ENCODE peak calls at places on chromosomes 12 and 14, in eight cellular contexts. One of them, this sample, is unnamed.

GRCh38 chr12:77685112-77685511 is 145.6 kb upstream of the NAV3 start:
- DNase-seq in NCI-H1694 treated with DMSO at 0.1 percent for 48 hours: peak; percentile 68
- DNase-seq in HTR-8/SVneo: peak; percentile 28
- DNase-seq in Right ventricle myocardium superior: no peak
- DNase-seq in CD4-positive, alpha-beta T cell: no peak
- DNase-seq in NCI-H2029 treated with DMSO at 0.1 percent for 48 hours: peak; percentile 4
- DNase-seq in type B pancreatic cell: no peak
- DNase-seq in CD8-positive, alpha-beta memory T cell: no peak
- DNase-seq in this sample: peak; percentile 57

GRCh38 chr14:65296402-65296801 is 116.1 kb upstream of the FUT8 start:
- DNase-seq in type B pancreatic cell: no peak
- DNase-seq in CD4-positive, alpha-beta T cell: no peak
- DNase-seq in Right ventricle myocardium superior: no peak
- DNase-seq in CD8-positive, alpha-beta memory T cell: no peak
- DNase-seq in NCI-H2029 treated with DMSO at 0.1 percent for 48 hours: no peak
- DNase-seq in NCI-H1694 treated with DMSO at 0.1 percent for 48 hours: no peak
- DNase-seq in HTR-8/SVneo: no peak
- DNase-seq in this sample: peak; percentile 31

GRCh38 chr12:53223391-53224267 is 8.4 kb downstream of the RARG start:
- DNase-seq in NCI-H2029 treated with DMSO at 0.1 percent for 48 hours: no peak
- DNase-seq in CD4-positive, alpha-beta T cell: no peak
- DNase-seq in Right ventricle myocardium superior: peak; percentile 61
- DNase-seq in type B pancreatic cell: no peak
- DNase-seq in CD8-positive, alpha-beta memory T cell: no peak
- DNase-seq in NCI-H1694 treated with DMSO at 0.1 percent for 48 hours: no peak
- DNase-seq in HTR-8/SVneo: no peak
- DNase-seq in this sample: peak; percentile 45

GRCh38 chr14:94559638-94560290 is 1.5 kb upstream of the SERPINA4 start:
- DNase-seq in NCI-H2029 treated with DMSO at 0.1 percent for 48 hours: no peak
- DNase-seq in CD4-positive, alpha-beta T cell: no peak
- DNase-seq in Right ventricle myocardium superior: no peak
- DNase-seq in NCI-H1694 treated with DMSO at 0.1 percent for 48 hours: no peak
- DNase-seq in HTR-8/SVneo: no peak
- DNase-seq in type B pancreatic cell: no peak
- DNase-seq in CD8-positive, alpha-beta memory T cell: no peak
- DNase-seq in this sample: no peak

GRCh38 chr12:68962855-68963455 is 30.0 kb upstream of the CPM start:
- DNase-seq in HTR-8/SVneo: no peak
- DNase-seq in CD8-positive, alpha-beta memory T cell: no peak
- DNase-seq in type B pancreatic cell: no peak
- DNase-seq in CD4-positive, alpha-beta T cell: no peak
- DNase-seq in NCI-H1694 treated with DMSO at 0.1 percent for 48 hours: no peak
- DNase-seq in NCI-H2029 treated with DMSO at 0.1 percent for 48 hours: no peak
- DNase-seq in Right ventricle myocardium superior: no peak
- DNase-seq in this sample: no peak

GRCh38 chr12:13278249-13278787 is 81.8 kb downstream of the EMP1 start:
- DNase-seq in NCI-H1694 treated with DMSO at 0.1 percent for 48 hours: peak; percentile 86
- DNase-seq in HTR-8/SVneo: peak; percentile 53
- DNase-seq in CD4-positive, alpha-beta T cell: peak; percentile 70
- DNase-seq in type B pancreatic cell: peak; percentile 90
- DNase-seq in Right ventricle myocardium superior: peak; percentile 84
- DNase-seq in NCI-H2029 treated with DMSO at 0.1 percent for 48 hours: no peak
- DNase-seq in CD8-positive, alpha-beta memory T cell: peak; percentile 64
- DNase-seq in this sample: peak; percentile 20

GRCh38 chr14:82657186-82657675 is 1123.6 kb upstream of the SEL1L start:
- DNase-seq in CD8-positive, alpha-beta memory T cell: no peak
- DNase-seq in CD4-positive, alpha-beta T cell: no peak
- DNase-seq in Right ventricle myocardium superior: no peak
- DNase-seq in NCI-H2029 treated with DMSO at 0.1 percent for 48 hours: no peak
- DNase-seq in type B pancreatic cell: no peak
- DNase-seq in NCI-H1694 treated with DMSO at 0.1 percent for 48 hours: no peak
- DNase-seq in HTR-8/SVneo: no peak
- DNase-seq in this sample: no peak

GRCh38 chr14:105168496-105168978 is at the start of gene JAG2:
- DNase-seq in HTR-8/SVneo: peak; percentile 52
- DNase-seq in type B pancreatic cell: no peak
- DNase-seq in NCI-H2029 treated with DMSO at 0.1 percent for 48 hours: no peak
- DNase-seq in NCI-H1694 treated with DMSO at 0.1 percent for 48 hours: peak; percentile 90
- DNase-seq in Right ventricle myocardium superior: peak; percentile 78
- DNase-seq in CD8-positive, alpha-beta memory T cell: no peak
- DNase-seq in CD4-positive, alpha-beta T cell: peak; percentile 60
- DNase-seq in this sample: peak; percentile 19

GRCh38 chr12:13539051-13539450 is 342.5 kb downstream of the EMP1 start:
- DNase-seq in type B pancreatic cell: no peak
- DNase-seq in Right ventricle myocardium superior: no peak
- DNase-seq in CD4-positive, alpha-beta T cell: no peak
- DNase-seq in CD8-positive, alpha-beta memory T cell: no peak
- DNase-seq in HTR-8/SVneo: no peak
- DNase-seq in NCI-H2029 treated with DMSO at 0.1 percent for 48 hours: no peak
- DNase-seq in NCI-H1694 treated with DMSO at 0.1 percent for 48 hours: no peak
- DNase-seq in this sample: no peak

GRCh38 chr14:104749111-104749649 is 3.8 kb upstream of the SIVA1 start:
- DNase-seq in HTR-8/SVneo: no peak
- DNase-seq in NCI-H1694 treated with DMSO at 0.1 percent for 48 hours: peak; percentile 97
- DNase-seq in CD4-positive, alpha-beta T cell: no peak
- DNase-seq in type B pancreatic cell: no peak
- DNase-seq in CD8-positive, alpha-beta memory T cell: no peak
- DNase-seq in NCI-H2029 treated with DMSO at 0.1 percent for 48 hours: no peak
- DNase-seq in Right ventricle myocardium superior: peak; percentile 56
- DNase-seq in this sample: peak; percentile 14

GRCh38 chr12:128449146-128449894 is 182.3 kb downstream of the TMEM132C start:
- DNase-seq in NCI-H1694 treated with DMSO at 0.1 percent for 48 hours: no peak
- DNase-seq in HTR-8/SVneo: no peak
- DNase-seq in CD8-positive, alpha-beta memory T cell: no peak
- DNase-seq in CD4-positive, alpha-beta T cell: no peak
- DNase-seq in type B pancreatic cell: no peak
- DNase-seq in Right ventricle myocardium superior: no peak
- DNase-seq in NCI-H2029 treated with DMSO at 0.1 percent for 48 hours: peak; percentile 31
- DNase-seq in this sample: no peak

GRCh38 chr14:84646791-84647500 is 883.0 kb upstream of the FLRT2 start:
- DNase-seq in CD8-positive, alpha-beta memory T cell: no peak
- DNase-seq in NCI-H1694 treated with DMSO at 0.1 percent for 48 hours: no peak
- DNase-seq in HTR-8/SVneo: no peak
- DNase-seq in NCI-H2029 treated with DMSO at 0.1 percent for 48 hours: no peak
- DNase-seq in type B pancreatic cell: no peak
- DNase-seq in Right ventricle myocardium superior: no peak
- DNase-seq in CD4-positive, alpha-beta T cell: no peak
- DNase-seq in this sample: peak; percentile 54

GRCh38 chr12:97306121-97306520 is 156.5 kb upstream of the RMST start:
- DNase-seq in NCI-H2029 treated with DMSO at 0.1 percent for 48 hours: no peak
- DNase-seq in CD4-positive, alpha-beta T cell: no peak
- DNase-seq in NCI-H1694 treated with DMSO at 0.1 percent for 48 hours: peak; percentile 17
- DNase-seq in type B pancreatic cell: no peak
- DNase-seq in HTR-8/SVneo: no peak
- DNase-seq in Right ventricle myocardium superior: no peak
- DNase-seq in CD8-positive, alpha-beta memory T cell: no peak
- DNase-seq in this sample: no peak

GRCh38 chr12:52006726-52007157 is at the start of gene TAMALIN:
- DNase-seq in Right ventricle myocardium superior: peak; percentile 86
- DNase-seq in NCI-H2029 treated with DMSO at 0.1 percent for 48 hours: no peak
- DNase-seq in type B pancreatic cell: peak; percentile 78
- DNase-seq in CD4-positive, alpha-beta T cell: peak; percentile 84
- DNase-seq in HTR-8/SVneo: peak; percentile 79
- DNase-seq in NCI-H1694 treated with DMSO at 0.1 percent for 48 hours: no peak
- DNase-seq in CD8-positive, alpha-beta memory T cell: peak; percentile 87
- DNase-seq in this sample: peak; percentile 26

GRCh38 chr12:132925597-132926416 is 30.3 kb downstream of the ZNF605 start:
- DNase-seq in CD8-positive, alpha-beta memory T cell: no peak
- DNase-seq in type B pancreatic cell: no peak
- DNase-seq in CD4-positive, alpha-beta T cell: no peak
- DNase-seq in NCI-H2029 treated with DMSO at 0.1 percent for 48 hours: no peak
- DNase-seq in NCI-H1694 treated with DMSO at 0.1 percent for 48 hours: no peak
- DNase-seq in HTR-8/SVneo: no peak
- DNase-seq in Right ventricle myocardium superior: no peak
- DNase-seq in this sample: no peak

GRCh38 chr12:124385219-124385969 is 90.5 kb downstream of the RFLNA start:
- DNase-seq in Right ventricle myocardium superior: no peak
- DNase-seq in type B pancreatic cell: no peak
- DNase-seq in CD4-positive, alpha-beta T cell: no peak
- DNase-seq in CD8-positive, alpha-beta memory T cell: no peak
- DNase-seq in NCI-H1694 treated with DMSO at 0.1 percent for 48 hours: no peak
- DNase-seq in NCI-H2029 treated with DMSO at 0.1 percent for 48 hours: no peak
- DNase-seq in HTR-8/SVneo: peak; percentile 87
- DNase-seq in this sample: peak; percentile 88

GRCh38 chr12:15534870-15535269 is 212.6 kb downstream of the PTPRO start:
- DNase-seq in Right ventricle myocardium superior: no peak
- DNase-seq in type B pancreatic cell: no peak
- DNase-seq in NCI-H1694 treated with DMSO at 0.1 percent for 48 hours: no peak
- DNase-seq in NCI-H2029 treated with DMSO at 0.1 percent for 48 hours: no peak
- DNase-seq in HTR-8/SVneo: no peak
- DNase-seq in CD4-positive, alpha-beta T cell: no peak
- DNase-seq in CD8-positive, alpha-beta memory T cell: no peak
- DNase-seq in this sample: no peak

GRCh38 chr14:70856851-70857498 is 47.7 kb upstream of the MAP3K9 start:
- DNase-seq in Right ventricle myocardium superior: no peak
- DNase-seq in CD4-positive, alpha-beta T cell: no peak
- DNase-seq in HTR-8/SVneo: peak; percentile 77
- DNase-seq in NCI-H1694 treated with DMSO at 0.1 percent for 48 hours: no peak
- DNase-seq in CD8-positive, alpha-beta memory T cell: no peak
- DNase-seq in NCI-H2029 treated with DMSO at 0.1 percent for 48 hours: no peak
- DNase-seq in type B pancreatic cell: no peak
- DNase-seq in this sample: peak; percentile 98

GRCh38 chr14:52380294-52380693 is 66.2 kb downstream of the PTGER2 start:
- DNase-seq in HTR-8/SVneo: no peak
- DNase-seq in Right ventricle myocardium superior: no peak
- DNase-seq in NCI-H1694 treated with DMSO at 0.1 percent for 48 hours: no peak
- DNase-seq in NCI-H2029 treated with DMSO at 0.1 percent for 48 hours: no peak
- DNase-seq in CD4-positive, alpha-beta T cell: no peak
- DNase-seq in type B pancreatic cell: no peak
- DNase-seq in CD8-positive, alpha-beta memory T cell: no peak
- DNase-seq in this sample: peak; percentile 64

GRCh38 chr12:131941116-131941986 is 8.4 kb upstream of the EP400 start:
- DNase-seq in NCI-H2029 treated with DMSO at 0.1 percent for 48 hours: no peak
- DNase-seq in HTR-8/SVneo: no peak
- DNase-seq in type B pancreatic cell: no peak
- DNase-seq in CD8-positive, alpha-beta memory T cell: peak; percentile 39
- DNase-seq in Right ventricle myocardium superior: peak; percentile 27
- DNase-seq in CD4-positive, alpha-beta T cell: peak; percentile 30
- DNase-seq in NCI-H1694 treated with DMSO at 0.1 percent for 48 hours: no peak
- DNase-seq in this sample: no peak

GRCh38 chr12:112900298-112901145 is 6.2 kb upstream of the OAS1 start:
- DNase-seq in CD8-positive, alpha-beta memory T cell: peak; percentile 57
- DNase-seq in NCI-H2029 treated with DMSO at 0.1 percent for 48 hours: peak; percentile 86
- DNase-seq in CD4-positive, alpha-beta T cell: no peak
- DNase-seq in NCI-H1694 treated with DMSO at 0.1 percent for 48 hours: peak; percentile 39
- DNase-seq in type B pancreatic cell: no peak
- DNase-seq in HTR-8/SVneo: peak; percentile 35
- DNase-seq in Right ventricle myocardium superior: no peak
- DNase-seq in this sample: peak; percentile 4

GRCh38 chr14:89576132-89576923 is 159.3 kb upstream of the FOXN3 start:
- DNase-seq in CD8-positive, alpha-beta memory T cell: no peak
- DNase-seq in HTR-8/SVneo: no peak
- DNase-seq in CD4-positive, alpha-beta T cell: no peak
- DNase-seq in Right ventricle myocardium superior: no peak
- DNase-seq in NCI-H2029 treated with DMSO at 0.1 percent for 48 hours: no peak
- DNase-seq in type B pancreatic cell: no peak
- DNase-seq in NCI-H1694 treated with DMSO at 0.1 percent for 48 hours: no peak
- DNase-seq in this sample: no peak

GRCh38 chr12:989751-990278 is 1.2 kb upstream of the ERC1 start:
- DNase-seq in CD4-positive, alpha-beta T cell: no peak
- DNase-seq in CD8-positive, alpha-beta memory T cell: no peak
- DNase-seq in HTR-8/SVneo: peak; percentile 72
- DNase-seq in NCI-H1694 treated with DMSO at 0.1 percent for 48 hours: peak; percentile 75
- DNase-seq in type B pancreatic cell: no peak
- DNase-seq in Right ventricle myocardium superior: no peak
- DNase-seq in NCI-H2029 treated with DMSO at 0.1 percent for 48 hours: no peak
- DNase-seq in this sample: peak; percentile 72

GRCh38 chr14:41349289-41349910 is 257.3 kb upstream of the LRFN5 start:
- DNase-seq in NCI-H1694 treated with DMSO at 0.1 percent for 48 hours: no peak
- DNase-seq in HTR-8/SVneo: no peak
- DNase-seq in NCI-H2029 treated with DMSO at 0.1 percent for 48 hours: no peak
- DNase-seq in CD4-positive, alpha-beta T cell: no peak
- DNase-seq in type B pancreatic cell: no peak
- DNase-seq in Right ventricle myocardium superior: no peak
- DNase-seq in CD8-positive, alpha-beta memory T cell: no peak
- DNase-seq in this sample: no peak

GRCh38 chr14:32650030-32650429 is 288.6 kb upstream of the NPAS3 start:
- DNase-seq in Right ventricle myocardium superior: no peak
- DNase-seq in CD4-positive, alpha-beta T cell: no peak
- DNase-seq in type B pancreatic cell: no peak
- DNase-seq in NCI-H1694 treated with DMSO at 0.1 percent for 48 hours: no peak
- DNase-seq in NCI-H2029 treated with DMSO at 0.1 percent for 48 hours: no peak
- DNase-seq in CD8-positive, alpha-beta memory T cell: no peak
- DNase-seq in HTR-8/SVneo: no peak
- DNase-seq in this sample: no peak

GRCh38 chr12:11656550-11656949 is 7.1 kb downstream of the ETV6 start:
- DNase-seq in NCI-H1694 treated with DMSO at 0.1 percent for 48 hours: no peak
- DNase-seq in Right ventricle myocardium superior: no peak
- DNase-seq in NCI-H2029 treated with DMSO at 0.1 percent for 48 hours: no peak
- DNase-seq in HTR-8/SVneo: no peak
- DNase-seq in CD8-positive, alpha-beta memory T cell: no peak
- DNase-seq in CD4-positive, alpha-beta T cell: no peak
- DNase-seq in type B pancreatic cell: no peak
- DNase-seq in this sample: no peak

GRCh38 chr12:47818382-47818700 is 1.4 kb downstream of the HDAC7 start:
- DNase-seq in HTR-8/SVneo: no peak
- DNase-seq in NCI-H1694 treated with DMSO at 0.1 percent for 48 hours: no peak
- DNase-seq in NCI-H2029 treated with DMSO at 0.1 percent for 48 hours: no peak
- DNase-seq in CD4-positive, alpha-beta T cell: no peak
- DNase-seq in type B pancreatic cell: no peak
- DNase-seq in Right ventricle myocardium superior: no peak
- DNase-seq in CD8-positive, alpha-beta memory T cell: no peak
- DNase-seq in this sample: no peak

This sample was measured in astrocyte.